ENCODE peak calls at places on chromosome 9, in eight cellular contexts. One of them, this sample, is unnamed.

GRCh38 chr9:4116091-4116581 is 183.7 kb downstream of the GLIS3 start:
- DNase-seq in adrenal gland: no peak
- DNase-seq in heart right ventricle: no peak
- DNase-seq in mammary epithelial cell: no peak
- DNase-seq in stomach: no peak
- DNase-seq in A549: no peak
- DNase-seq in psoas muscle: no peak
- DNase-seq in RWPE2: no peak
- DNase-seq in this sample: no peak

GRCh38 chr9:105976257-105976656 is 281.9 kb downstream of the TMEM38B start:
- DNase-seq in psoas muscle: no peak
- DNase-seq in adrenal gland: no peak
- DNase-seq in A549: no peak
- DNase-seq in RWPE2: no peak
- DNase-seq in mammary epithelial cell: no peak
- DNase-seq in stomach: no peak
- DNase-seq in heart right ventricle: no peak
- DNase-seq in this sample: no peak

GRCh38 chr9:133457748-133458147 is 2.0 kb upstream of the CACFD1 start:
- DNase-seq in heart right ventricle: no peak
- DNase-seq in psoas muscle: no peak
- DNase-seq in A549: no peak
- DNase-seq in stomach: no peak
- DNase-seq in adrenal gland: no peak
- DNase-seq in mammary epithelial cell: no peak
- DNase-seq in RWPE2: no peak
- DNase-seq in this sample: no peak

GRCh38 chr9:100269656-100270055 is 83.1 kb downstream of the TEX10 start:
- DNase-seq in RWPE2: no peak
- DNase-seq in mammary epithelial cell: no peak
- DNase-seq in adrenal gland: no peak
- DNase-seq in psoas muscle: no peak
- DNase-seq in A549: no peak
- DNase-seq in heart right ventricle: no peak
- DNase-seq in stomach: no peak
- DNase-seq in this sample: no peak

GRCh38 chr9:34123682-34124081 is 2.8 kb downstream of the DCAF12 start:
- DNase-seq in adrenal gland: no peak
- DNase-seq in heart right ventricle: no peak
- DNase-seq in mammary epithelial cell: no peak
- DNase-seq in stomach: peak; percentile 27
- DNase-seq in A549: no peak
- DNase-seq in psoas muscle: no peak
- DNase-seq in RWPE2: no peak
- DNase-seq in this sample: peak; percentile 25

GRCh38 chr9:21804791-21805190 is 2.4 kb downstream of the MTAP start:
- DNase-seq in RWPE2: no peak
- DNase-seq in stomach: no peak
- DNase-seq in psoas muscle: no peak
- DNase-seq in mammary epithelial cell: no peak
- DNase-seq in adrenal gland: no peak
- DNase-seq in heart right ventricle: no peak
- DNase-seq in A549: no peak
- DNase-seq in this sample: no peak

GRCh38 chr9:128892223-128892892 is 10.4 kb downstream of the LRRC8A start:
- DNase-seq in mammary epithelial cell: peak; percentile 97
- DNase-seq in RWPE2: peak; percentile 97
- DNase-seq in adrenal gland: peak; percentile 85
- DNase-seq in psoas muscle: peak; percentile 87
- DNase-seq in A549: peak; percentile 70
- DNase-seq in stomach: peak; percentile 82
- DNase-seq in heart right ventricle: peak; percentile 87
- DNase-seq in this sample: peak; percentile 71

GRCh38 chr9:107881625-107882300 is 392.2 kb upstream of the KLF4 start:
- DNase-seq in RWPE2: no peak
- DNase-seq in heart right ventricle: no peak
- DNase-seq in psoas muscle: no peak
- DNase-seq in A549: no peak
- DNase-seq in mammary epithelial cell: peak; percentile 31
- DNase-seq in stomach: no peak
- DNase-seq in adrenal gland: no peak
- DNase-seq in this sample: no peak

GRCh38 chr9:97632406-97632991 is 669 bp downstream of the TSTD2 start:
- DNase-seq in mammary epithelial cell: no peak
- DNase-seq in psoas muscle: peak; percentile 55
- DNase-seq in stomach: peak; percentile 56
- DNase-seq in RWPE2: no peak
- DNase-seq in adrenal gland: no peak
- DNase-seq in A549: no peak
- DNase-seq in heart right ventricle: peak; percentile 30
- DNase-seq in this sample: peak; percentile 10

DNA sequence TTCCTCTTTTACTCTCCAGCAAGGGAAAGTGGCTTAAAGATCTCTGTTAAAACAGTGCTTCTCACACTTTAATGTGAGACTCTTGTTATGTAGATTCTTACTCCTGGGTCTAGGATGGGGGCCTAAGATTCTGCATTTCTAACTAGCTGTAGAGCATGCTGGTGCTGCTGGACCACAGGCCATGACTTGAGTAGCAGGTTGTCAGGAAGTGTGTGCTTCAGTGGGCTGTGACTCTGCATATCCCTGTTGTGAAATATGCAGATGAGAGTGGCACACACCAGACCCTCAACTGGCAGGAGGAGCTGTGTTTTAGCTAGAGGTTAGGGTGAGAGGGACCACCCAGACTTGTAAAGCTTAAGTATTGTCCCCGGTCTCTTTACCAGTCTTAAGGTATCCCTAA is 191.1 kb upstream of the DMRT1 start:
- DNase-seq in stomach: no peak
- DNase-seq in RWPE2: no peak
- DNase-seq in heart right ventricle: no peak
- DNase-seq in psoas muscle: no peak
- DNase-seq in mammary epithelial cell: no peak
- DNase-seq in A549: no peak
- DNase-seq in adrenal gland: no peak
- DNase-seq in this sample: no peak
- H3K4me3 ChIP-seq in stomach: no peak overlapping the region
- H3K4me3 ChIP-seq in RWPE2: no peak overlapping the region
- H3K4me3 ChIP-seq in heart right ventricle: no peak overlapping the region
- H3K4me3 ChIP-seq in psoas muscle: no peak overlapping the region
- H3K4me3 ChIP-seq in mammary epithelial cell: no peak overlapping the region
- H3K4me3 ChIP-seq in A549: no peak overlapping the region
- H3K4me3 ChIP-seq in adrenal gland: no peak overlapping the region
- H3K4me3 ChIP-seq in this sample: no peak overlapping the region

DNA sequence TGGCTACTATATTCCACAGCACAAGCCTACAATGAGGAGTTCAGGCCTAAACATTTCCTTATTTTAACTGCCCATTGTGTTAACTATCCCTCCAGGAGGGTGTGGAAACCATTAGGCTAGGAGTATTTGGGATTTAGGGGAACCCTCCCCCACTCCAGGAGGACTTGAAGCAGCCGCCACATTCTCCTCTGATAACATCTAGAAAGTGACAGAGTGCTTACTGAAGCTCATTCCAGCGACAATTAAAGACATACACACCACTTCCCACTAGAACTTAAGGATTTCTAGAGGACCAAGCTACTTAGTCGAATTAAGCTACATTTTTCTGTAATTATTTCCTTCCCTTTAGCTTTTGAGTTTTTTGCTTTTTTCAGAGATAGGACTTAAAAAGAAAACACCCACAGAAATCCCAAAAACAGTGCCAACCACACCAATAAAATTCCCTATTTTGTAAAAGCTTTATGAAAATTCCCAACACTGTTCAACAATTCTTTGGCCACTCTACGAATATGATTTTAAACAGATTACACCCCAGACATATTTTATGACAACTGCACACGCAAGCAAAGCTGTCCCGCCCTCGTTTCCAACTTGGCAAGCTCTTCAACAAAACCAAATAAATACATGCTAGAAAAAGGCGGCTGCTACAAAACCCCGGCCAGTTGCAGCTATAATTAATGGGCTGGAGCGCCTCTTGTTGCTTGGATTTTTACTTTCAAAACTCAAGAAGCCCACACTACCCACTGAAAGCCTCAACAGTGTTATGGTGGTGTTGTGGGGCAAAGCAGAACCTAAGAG is 4.6 kb downstream of the ROR2 start:
- DNase-seq in mammary epithelial cell: no peak
- DNase-seq in adrenal gland: peak; percentile 42
- DNase-seq in psoas muscle: no peak
- DNase-seq in heart right ventricle: no peak
- DNase-seq in stomach: peak; percentile 59
- DNase-seq in RWPE2: no peak
- DNase-seq in A549: no peak
- DNase-seq in this sample: peak; percentile 13
- H3K4me1 ChIP-seq in mammary epithelial cell: peaks cover 18% of the 10 kb centered on the region
- H3K4me1 ChIP-seq in adrenal gland: no peaks in the 10 kb centered on the region
- H3K4me1 ChIP-seq in psoas muscle: no peaks in the 10 kb centered on the region
- H3K4me1 ChIP-seq in heart right ventricle: peaks cover 19% of the 10 kb centered on the region
- H3K4me1 ChIP-seq in stomach: peaks cover 18% of the 10 kb centered on the region
- H3K4me1 ChIP-seq in RWPE2: no peaks in the 10 kb centered on the region
- H3K4me1 ChIP-seq in A549: peaks cover 7% of the 10 kb centered on the region
- H3K4me1 ChIP-seq in this sample: no peaks in the 10 kb centered on the region

DNA sequence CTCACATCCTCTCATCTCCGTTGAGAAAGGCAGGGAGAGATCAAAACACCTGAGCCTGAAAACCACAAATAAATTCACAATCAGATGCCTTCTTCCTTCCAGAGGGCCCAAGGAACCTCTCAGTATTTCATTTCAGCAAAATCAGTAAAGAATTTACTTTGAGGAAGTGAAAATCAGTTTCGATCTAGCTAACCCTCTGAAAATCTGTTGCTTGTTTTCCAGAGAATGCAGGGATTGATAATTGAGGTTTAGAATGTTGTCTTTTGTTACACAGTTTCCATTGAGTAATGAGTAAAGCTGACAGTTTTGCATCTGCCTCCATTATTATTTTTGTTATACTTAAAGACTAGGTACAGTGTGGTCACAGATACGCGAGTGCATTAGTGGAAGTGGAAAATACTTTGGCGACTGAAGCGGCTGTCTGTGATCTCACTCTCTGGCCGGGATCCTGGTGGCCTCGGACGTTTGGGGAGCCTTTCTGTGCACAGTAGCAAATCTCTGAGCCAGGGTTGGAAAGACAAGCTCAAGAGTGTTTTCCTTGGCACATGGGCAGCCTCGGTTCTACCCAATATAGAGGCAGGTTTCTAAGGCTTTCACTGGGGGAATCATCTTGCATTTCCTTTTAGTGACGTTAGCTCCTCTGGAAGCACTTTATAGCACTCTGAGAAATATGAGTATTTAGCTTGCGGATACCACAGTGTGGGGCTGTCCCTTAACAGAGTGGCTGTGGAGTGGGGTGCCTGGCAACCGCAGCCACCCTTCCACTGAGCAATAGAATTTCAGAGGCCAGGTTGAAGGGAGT is 32.2 kb upstream of the ANGPTL2 start:
- DNase-seq in A549: no peak
- DNase-seq in RWPE2: no peak
- DNase-seq in adrenal gland: peak; percentile 72
- DNase-seq in mammary epithelial cell: no peak
- DNase-seq in psoas muscle: peak; percentile 71
- DNase-seq in stomach: peak; percentile 24
- DNase-seq in heart right ventricle: peak; percentile 74
- DNase-seq in this sample: no peak
- H3K4me3 ChIP-seq in A549: no peak overlapping the region
- H3K4me3 ChIP-seq in RWPE2: no peak overlapping the region
- H3K4me3 ChIP-seq in adrenal gland: no peak overlapping the region
- H3K4me3 ChIP-seq in mammary epithelial cell: no peak overlapping the region
- H3K4me3 ChIP-seq in psoas muscle: peak overlapping the region; percentile 29
- H3K4me3 ChIP-seq in stomach: no peak overlapping the region
- H3K4me3 ChIP-seq in heart right ventricle: peak overlapping the region; percentile 29
- H3K4me3 ChIP-seq in this sample: no peak overlapping the region

GRCh38 chr9:29437515-29437914 is 1864.2 kb upstream of the C9orf72 start:
- DNase-seq in heart right ventricle: no peak
- DNase-seq in adrenal gland: no peak
- DNase-seq in mammary epithelial cell: no peak
- DNase-seq in RWPE2: no peak
- DNase-seq in psoas muscle: no peak
- DNase-seq in A549: no peak
- DNase-seq in stomach: no peak
- DNase-seq in this sample: no peak

GRCh38 chr9:29439961-29440360 is 1866.7 kb upstream of the C9orf72 start:
- DNase-seq in mammary epithelial cell: no peak
- DNase-seq in heart right ventricle: no peak
- DNase-seq in stomach: no peak
- DNase-seq in adrenal gland: no peak
- DNase-seq in RWPE2: no peak
- DNase-seq in A549: no peak
- DNase-seq in psoas muscle: no peak
- DNase-seq in this sample: no peak

DNA sequence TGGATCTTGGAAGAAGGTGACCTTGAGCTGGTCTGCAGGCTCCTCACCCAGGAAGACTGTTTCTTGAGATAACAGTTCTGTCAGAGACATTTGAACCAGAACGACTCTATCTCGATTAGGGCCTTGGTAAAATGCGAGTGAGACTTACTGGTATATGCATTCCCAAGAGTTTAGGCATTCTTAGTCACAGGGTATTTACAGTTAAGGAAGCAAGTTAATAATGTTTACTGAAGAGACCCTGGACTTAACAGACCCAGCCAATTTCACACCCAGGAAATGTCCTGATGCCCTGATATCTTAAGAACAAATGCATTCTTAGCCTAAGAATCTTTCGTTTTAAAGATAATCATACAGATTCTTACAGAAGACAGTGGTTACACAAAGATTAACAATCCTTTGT is 1867.2 kb upstream of the C9orf72 start:
- DNase-seq in RWPE2: no peak
- DNase-seq in heart right ventricle: no peak
- DNase-seq in A549: no peak
- DNase-seq in adrenal gland: no peak
- DNase-seq in psoas muscle: no peak
- DNase-seq in mammary epithelial cell: no peak
- DNase-seq in stomach: no peak
- DNase-seq in this sample: no peak
- H3K4me1 ChIP-seq in RWPE2: no peaks in the 10 kb centered on the region
- H3K4me1 ChIP-seq in heart right ventricle: no peaks in the 10 kb centered on the region
- H3K4me1 ChIP-seq in A549: no peaks in the 10 kb centered on the region
- H3K4me1 ChIP-seq in adrenal gland: no peaks in the 10 kb centered on the region
- H3K4me1 ChIP-seq in psoas muscle: no peaks in the 10 kb centered on the region
- H3K4me1 ChIP-seq in mammary epithelial cell: no peaks in the 10 kb centered on the region
- H3K4me1 ChIP-seq in stomach: no peaks in the 10 kb centered on the region
- H3K4me1 ChIP-seq in this sample: no peaks in the 10 kb centered on the region

GRCh38 chr9:88533951-88534455 is 975 bp upstream of the NXNL2 start:
- DNase-seq in stomach: peak; percentile 30
- DNase-seq in heart right ventricle: peak; percentile 19
- DNase-seq in A549: peak; percentile 88
- DNase-seq in RWPE2: no peak
- DNase-seq in psoas muscle: peak; percentile 23
- DNase-seq in mammary epithelial cell: no peak
- DNase-seq in adrenal gland: peak; percentile 33
- DNase-seq in this sample: peak; percentile 13
- H3K4me3 ChIP-seq in stomach: peak overlapping the region; percentile 59
- H3K4me3 ChIP-seq in heart right ventricle: peak overlapping the region; percentile 46
- H3K4me3 ChIP-seq in A549: peak overlapping the region; percentile 68
- H3K4me3 ChIP-seq in RWPE2: peak overlapping the region; percentile 43
- H3K4me3 ChIP-seq in psoas muscle: peak overlapping the region; percentile 54
- H3K4me3 ChIP-seq in mammary epithelial cell: peak overlapping the region; percentile 28
- H3K4me3 ChIP-seq in adrenal gland: peak overlapping the region; percentile 29
- H3K4me3 ChIP-seq in this sample: no peak overlapping the region

This sample was measured in small intestine.